ENCODE peak calls at places on chromosomes 2 and 18, in ten cellular contexts. One of them, this sample, is unnamed. For H3K4me1 and H3K36me3, the result is how much of the 10 kb centered on the place peaks cover.

GRCh38 chr18:7021994-7022840 is 95.4 kb downstream of the LAMA1 start:
- DNase-seq in spleen: no peak
- DNase-seq in PC-3: peak
- DNase-seq in cardiac muscle cell: peak
- DNase-seq in right lobe of liver: no peak
- DNase-seq in prostate gland: peak
- DNase-seq in GM23338: no peak
- DNase-seq in fibroblast of lung: peak
- DNase-seq in BE2C: peak
- DNase-seq in stomach: peak
- DNase-seq in this sample: no peak

GRCh38 chr2:222088561-222088960 is 210.2 kb downstream of the PAX3 start:
- DNase-seq in spleen: no peak
- DNase-seq in PC-3: no peak
- DNase-seq in cardiac muscle cell: no peak
- DNase-seq in right lobe of liver: no peak
- DNase-seq in prostate gland: no peak
- DNase-seq in GM23338: no peak
- DNase-seq in fibroblast of lung: peak
- DNase-seq in BE2C: no peak
- DNase-seq in stomach: no peak
- DNase-seq in this sample: no peak

GRCh38 chr2:26462100-26462499 is 15.8 kb downstream of the OTOF start:
- DNase-seq in spleen: peak
- DNase-seq in PC-3: no peak
- DNase-seq in cardiac muscle cell: no peak
- DNase-seq in right lobe of liver: no peak
- DNase-seq in prostate gland: no peak
- DNase-seq in GM23338: no peak
- DNase-seq in fibroblast of lung: no peak
- DNase-seq in BE2C: peak
- DNase-seq in stomach: no peak
- DNase-seq in this sample: no peak

GRCh38 chr2:143151111-143151752 is 22.0 kb downstream of the ARHGAP15 start:
- DNase-seq in spleen: no peak
- DNase-seq in PC-3: no peak
- DNase-seq in cardiac muscle cell: no peak
- DNase-seq in right lobe of liver: no peak
- DNase-seq in prostate gland: no peak
- DNase-seq in GM23338: no peak
- DNase-seq in fibroblast of lung: no peak
- DNase-seq in BE2C: no peak
- DNase-seq in stomach: no peak
- DNase-seq in this sample: no peak

GRCh38 chr2:201618744-201619654 is 24.3 kb downstream of the TMEM237 start:
- DNase-seq in spleen: peak
- DNase-seq in PC-3: no peak
- DNase-seq in cardiac muscle cell: peak
- DNase-seq in right lobe of liver: peak
- DNase-seq in prostate gland: peak
- DNase-seq in GM23338: peak
- DNase-seq in fibroblast of lung: peak
- DNase-seq in BE2C: no peak
- DNase-seq in stomach: peak
- DNase-seq in this sample: peak

GRCh38 chr18:47601608-47602272 is 328.7 kb downstream of the SMAD2 start:
- DNase-seq in spleen: no peak
- DNase-seq in PC-3: no peak
- DNase-seq in cardiac muscle cell: no peak
- DNase-seq in right lobe of liver: no peak
- DNase-seq in prostate gland: no peak
- DNase-seq in GM23338: peak
- DNase-seq in fibroblast of lung: no peak
- DNase-seq in BE2C: no peak
- DNase-seq in stomach: no peak
- DNase-seq in this sample: no peak

GRCh38 chr2:14743883-14744282 is 111.4 kb downstream of the LRATD1 start:
- DNase-seq in spleen: no peak
- DNase-seq in PC-3: no peak
- DNase-seq in cardiac muscle cell: no peak
- DNase-seq in right lobe of liver: no peak
- DNase-seq in prostate gland: no peak
- DNase-seq in GM23338: no peak
- DNase-seq in fibroblast of lung: no peak
- DNase-seq in BE2C: no peak
- DNase-seq in stomach: no peak
- DNase-seq in this sample: no peak

GRCh38 chr2:80054339-80054675 is 250.2 kb downstream of the LRRTM1 start:
- DNase-seq in spleen: no peak
- DNase-seq in PC-3: no peak
- DNase-seq in cardiac muscle cell: no peak
- DNase-seq in right lobe of liver: no peak
- DNase-seq in prostate gland: no peak
- DNase-seq in GM23338: no peak
- DNase-seq in fibroblast of lung: peak
- DNase-seq in BE2C: no peak
- DNase-seq in stomach: no peak
- DNase-seq in this sample: no peak

GRCh38 chr2:170038734-170039133 is 139.2 kb upstream of the MYO3B start:
- DNase-seq in spleen: no peak
- DNase-seq in PC-3: no peak
- DNase-seq in cardiac muscle cell: no peak
- DNase-seq in right lobe of liver: no peak
- DNase-seq in prostate gland: no peak
- DNase-seq in GM23338: no peak
- DNase-seq in fibroblast of lung: no peak
- DNase-seq in BE2C: no peak
- DNase-seq in stomach: no peak
- DNase-seq in this sample: no peak

GRCh38 chr2:184680825-184681224 is 82.5 kb downstream of the ZNF804A start:
- DNase-seq in spleen: no peak
- DNase-seq in PC-3: no peak
- DNase-seq in cardiac muscle cell: no peak
- DNase-seq in right lobe of liver: no peak
- DNase-seq in prostate gland: no peak
- DNase-seq in GM23338: no peak
- DNase-seq in fibroblast of lung: no peak
- DNase-seq in BE2C: no peak
- DNase-seq in stomach: no peak
- DNase-seq in this sample: no peak

GRCh38 chr18:10566390-10566789 is 40.6 kb downstream of the NAPG start:
- DNase-seq in spleen: no peak
- DNase-seq in PC-3: no peak
- DNase-seq in cardiac muscle cell: no peak
- DNase-seq in right lobe of liver: no peak
- DNase-seq in prostate gland: no peak
- DNase-seq in GM23338: no peak
- DNase-seq in fibroblast of lung: no peak
- DNase-seq in BE2C: no peak
- DNase-seq in stomach: no peak
- DNase-seq in this sample: no peak

GRCh38 chr2:111534816-111535803 is 348.9 kb downstream of the ANAPC1 start:
- DNase-seq in spleen: no peak
- DNase-seq in PC-3: peak
- DNase-seq in cardiac muscle cell: peak
- DNase-seq in right lobe of liver: peak
- DNase-seq in prostate gland: no peak
- DNase-seq in GM23338: peak
- DNase-seq in fibroblast of lung: peak
- DNase-seq in BE2C: no peak
- DNase-seq in stomach: no peak
- DNase-seq in this sample: peak

GRCh38 chr18:79882522-79883241 is 68.8 kb downstream of the SLC66A2 start:
- DNase-seq in spleen: peak
- DNase-seq in PC-3: no peak
- DNase-seq in cardiac muscle cell: no peak
- DNase-seq in right lobe of liver: no peak
- DNase-seq in prostate gland: no peak
- DNase-seq in GM23338: no peak
- DNase-seq in fibroblast of lung: no peak
- DNase-seq in BE2C: no peak
- DNase-seq in stomach: no peak
- DNase-seq in this sample: no peak

GRCh38 chr2:12543452-12544220 is 173.1 kb upstream of the TRIB2 start:
- DNase-seq in spleen: no peak
- DNase-seq in PC-3: no peak
- DNase-seq in cardiac muscle cell: peak
- DNase-seq in right lobe of liver: no peak
- DNase-seq in prostate gland: no peak
- DNase-seq in GM23338: no peak
- DNase-seq in fibroblast of lung: no peak
- DNase-seq in BE2C: no peak
- DNase-seq in stomach: no peak
- DNase-seq in this sample: no peak

GRCh38 chr2:110875384-110875725 is 143.0 kb downstream of the ACOXL start:
- DNase-seq in spleen: no peak
- DNase-seq in PC-3: no peak
- DNase-seq in cardiac muscle cell: no peak
- DNase-seq in right lobe of liver: no peak
- DNase-seq in prostate gland: no peak
- DNase-seq in GM23338: no peak
- DNase-seq in fibroblast of lung: no peak
- DNase-seq in BE2C: no peak
- DNase-seq in stomach: no peak
- DNase-seq in this sample: no peak

GRCh38 chr2:16614314-16614860 is 51.2 kb downstream of the CYRIA start:
- DNase-seq in spleen: no peak
- DNase-seq in PC-3: no peak
- DNase-seq in cardiac muscle cell: peak
- DNase-seq in right lobe of liver: peak
- DNase-seq in prostate gland: no peak
- DNase-seq in GM23338: no peak
- DNase-seq in fibroblast of lung: peak
- DNase-seq in BE2C: peak
- DNase-seq in stomach: peak
- DNase-seq in this sample: no peak

DNA sequence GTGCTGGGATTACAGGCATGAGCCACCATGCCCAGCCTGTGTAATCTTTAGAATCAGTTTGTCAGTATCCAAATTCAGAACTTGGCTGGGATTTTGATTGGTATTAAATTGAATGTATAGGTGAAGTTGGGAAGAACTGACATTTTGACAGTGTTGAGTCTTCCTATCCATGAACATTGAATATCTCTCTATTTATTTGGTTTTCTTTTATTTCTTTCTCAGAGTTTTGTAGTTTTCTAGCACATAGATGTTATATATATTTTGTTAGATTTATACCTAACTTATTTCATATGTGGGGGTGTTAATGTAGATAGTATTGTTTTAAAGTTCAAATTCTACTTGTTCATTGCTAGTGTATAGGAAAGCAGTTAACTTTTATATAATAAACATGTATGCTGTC is 31.5 kb downstream of the CEP192 start:
- DNase-seq in spleen: no peak
- DNase-seq in PC-3: no peak
- DNase-seq in cardiac muscle cell: no peak
- DNase-seq in right lobe of liver: no peak
- DNase-seq in prostate gland: no peak
- DNase-seq in GM23338: no peak
- DNase-seq in fibroblast of lung: no peak
- DNase-seq in BE2C: no peak
- DNase-seq in stomach: no peak
- DNase-seq in this sample: no peak
- TF ChIP-seq CTCF in spleen: no peak
- TF ChIP-seq CTCF in PC-3: no peak
- TF ChIP-seq CTCF in cardiac muscle cell: no peak
- TF ChIP-seq CTCF in right lobe of liver: no peak
- TF ChIP-seq CTCF in prostate gland: no peak
- TF ChIP-seq CTCF in GM23338: no peak
- TF ChIP-seq CTCF in fibroblast of lung: no peak
- TF ChIP-seq CTCF in BE2C: no peak
- TF ChIP-seq CTCF in stomach: no peak
- TF ChIP-seq CTCF in this sample: no peak

DNA sequence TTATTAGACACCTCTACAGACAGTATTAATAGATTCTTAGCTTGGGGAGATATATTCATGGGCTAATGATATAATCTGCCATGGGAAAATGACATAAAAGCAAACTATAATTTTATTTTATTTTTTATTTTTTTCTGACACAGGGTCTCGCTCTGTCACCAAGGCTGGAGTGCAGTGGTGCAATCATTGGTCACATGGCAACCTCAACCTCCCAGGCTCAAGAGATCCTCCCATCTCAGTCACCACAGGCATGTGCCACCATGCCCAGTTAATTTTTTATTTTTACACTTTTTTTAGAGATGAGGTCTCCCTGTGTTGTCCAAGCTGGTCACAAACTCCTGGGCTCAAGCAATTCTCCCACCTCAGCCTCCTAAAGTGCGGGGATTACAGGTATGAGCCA is 39.3 kb downstream of the RTN4 start:
- DNase-seq in spleen: no peak
- DNase-seq in PC-3: no peak
- DNase-seq in cardiac muscle cell: peak
- DNase-seq in right lobe of liver: peak
- DNase-seq in prostate gland: no peak
- DNase-seq in GM23338: no peak
- DNase-seq in fibroblast of lung: peak
- DNase-seq in BE2C: no peak
- DNase-seq in stomach: no peak
- DNase-seq in this sample: no peak
- H3K4me1 ChIP-seq in spleen: half or more
- H3K4me1 ChIP-seq in PC-3: half or more
- H3K4me1 ChIP-seq in cardiac muscle cell: half or more
- H3K4me1 ChIP-seq in right lobe of liver: half or more
- H3K4me1 ChIP-seq in prostate gland: under half
- H3K4me1 ChIP-seq in GM23338: half or more
- H3K4me1 ChIP-seq in fibroblast of lung: under half
- H3K4me1 ChIP-seq in BE2C: under half
- H3K4me1 ChIP-seq in stomach: half or more
- H3K4me1 ChIP-seq in this sample: half or more

GRCh38 chr2:98583866-98584618 is 24.3 kb downstream of the COA5 start:
- DNase-seq in spleen: no peak
- DNase-seq in PC-3: no peak
- DNase-seq in cardiac muscle cell: no peak
- DNase-seq in right lobe of liver: no peak
- DNase-seq in prostate gland: no peak
- DNase-seq in GM23338: no peak
- DNase-seq in fibroblast of lung: no peak
- DNase-seq in BE2C: no peak
- DNase-seq in stomach: no peak
- DNase-seq in this sample: peak
- H3K36me3 ChIP-seq in spleen: under half
- H3K36me3 ChIP-seq in PC-3: under half
- H3K36me3 ChIP-seq in cardiac muscle cell: under half
- H3K36me3 ChIP-seq in right lobe of liver: under half
- H3K36me3 ChIP-seq in prostate gland: under half
- H3K36me3 ChIP-seq in GM23338: under half
- H3K36me3 ChIP-seq in fibroblast of lung: under half
- H3K36me3 ChIP-seq in BE2C: under half
- H3K36me3 ChIP-seq in stomach: half or more
- H3K36me3 ChIP-seq in this sample: under half

DNA sequence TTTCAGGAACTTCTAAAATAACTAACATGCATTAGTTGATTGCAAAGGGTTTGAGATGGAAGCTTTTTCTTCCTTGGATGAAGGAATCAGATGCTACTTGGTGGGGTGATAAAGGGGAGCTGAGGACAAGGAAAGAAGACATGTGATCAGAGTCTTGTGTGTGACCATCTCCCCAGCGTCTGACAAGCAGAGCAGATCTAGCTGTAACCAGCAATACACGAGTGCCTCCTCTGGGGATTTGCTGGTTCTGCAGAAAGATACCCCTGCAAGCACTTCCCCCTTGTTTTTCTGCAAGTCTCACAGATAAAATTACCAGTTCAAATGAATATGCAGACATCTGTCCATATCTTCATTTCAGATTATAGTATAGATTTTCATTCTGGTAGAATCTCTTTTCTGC is 2.7 kb downstream of the CDH7 start:
- DNase-seq in spleen: no peak
- DNase-seq in PC-3: peak
- DNase-seq in cardiac muscle cell: no peak
- DNase-seq in right lobe of liver: no peak
- DNase-seq in prostate gland: peak
- DNase-seq in GM23338: peak
- DNase-seq in fibroblast of lung: peak
- DNase-seq in BE2C: peak
- DNase-seq in stomach: no peak
- DNase-seq in this sample: no peak
- TF ChIP-seq CTCF in spleen: no peak
- TF ChIP-seq CTCF in PC-3: peak
- TF ChIP-seq CTCF in cardiac muscle cell: no peak
- TF ChIP-seq CTCF in right lobe of liver: no peak
- TF ChIP-seq CTCF in prostate gland: no peak
- TF ChIP-seq CTCF in GM23338: peak
- TF ChIP-seq CTCF in fibroblast of lung: no peak
- TF ChIP-seq CTCF in BE2C: peak
- TF ChIP-seq CTCF in stomach: no peak
- TF ChIP-seq CTCF in this sample: no peak

This sample was measured in mucosa of descending colon.